ENCODE peak calls at places on chromosomes 6 and 20, in ten cellular contexts. B is psoas muscle; N is bronchial epithelial cell; R is GM10248; D is NCI-H460; V is SK-N-SH; W is CD8-positive, alpha-beta memory T cell; Z is activated effector memory CD4-positive, alpha-beta T cell treated with anti-CD3 and anti-CD28 coated beads, Interleukin-2, amount 50 U/mL, for 16 hours; O is endothelial cell; K is lung microvascular endothelial cell. T is an unnamed sample.

GRCh38 chr6:26224940-26225847 is 138.0 kb downstream of the HFE start:
- DNase-seq in B (peak), N (peak), R (no peak), D (no peak), V (peak), W (no peak), Z (no peak), O (no peak), K (peak), T (peak)

GRCh38 chr6:131948221-131948661 is 2.9 kb downstream of the CCN2 start:
- DNase-seq in B (no peak), N (no peak), R (no peak), D (no peak), V (no peak), W (no peak), Z (no peak), O (no peak), K (peak), T (no peak)

GRCh38 chr6:135901776-135902524 is 50.4 kb downstream of the PDE7B start:
- DNase-seq in B (no peak), N (peak), R (no peak), D (no peak), V (no peak), W (no peak), Z (no peak), O (no peak), K (peak), T (peak)

GRCh38 chr20:62691485-62691884 is 17.2 kb upstream of the NTSR1 start:
- DNase-seq in B (no peak), N (no peak), R (no peak), D (no peak), V (no peak), W (peak), Z (no peak), O (no peak), K (no peak), T (no peak)

GRCh38 chr6:9540534-9541126 is 874.2 kb downstream of the TFAP2A start:
- DNase-seq in B (no peak), N (peak), R (peak), D (peak), V (peak), W (no peak), Z (no peak), O (peak), K (peak), T (peak)

GRCh38 chr20:58402305-58402704 is 13.3 kb downstream of the VAPB start:
- DNase-seq in B (no peak), N (peak), R (no peak), D (no peak), V (no peak), W (no peak), Z (no peak), O (no peak), K (no peak), T (no peak)

GRCh38 chr20:16451970-16452369 is 121.3 kb downstream of the KIF16B start:
- DNase-seq in B (no peak), N (no peak), R (no peak), D (no peak), V (no peak), W (no peak), Z (no peak), O (no peak), K (no peak), T (no peak)

GRCh38 chr6:109315331-109316129 is 66.7 kb downstream of the CD164 start:
- DNase-seq in B (no peak), N (no peak), R (no peak), D (no peak), V (no peak), W (no peak), Z (no peak), O (no peak), K (no peak), T (no peak)

GRCh38 chr6:84618836-84619235 is 145.6 kb downstream of the TBX18 start:
- DNase-seq in B (no peak), N (peak), R (no peak), D (no peak), V (no peak), W (no peak), Z (no peak), O (no peak), K (peak), T (peak)

GRCh38 chr6:170578909-170579308 is 5.5 kb downstream of the PDCD2 start:
- DNase-seq in B (no peak), N (no peak), R (no peak), D (no peak), V (no peak), W (no peak), Z (no peak), O (no peak), K (no peak), T (no peak)

GRCh38 chr6:33627876-33628275 is 6.8 kb downstream of the ITPR3 start:
- DNase-seq in B (no peak), N (no peak), R (no peak), D (no peak), V (no peak), W (no peak), Z (no peak), O (no peak), K (no peak), T (peak)

GRCh38 chr20:62761058-62761758 is 35.1 kb upstream of the MRGBP start:
- DNase-seq in B (peak), N (no peak), R (no peak), D (no peak), V (no peak), W (no peak), Z (no peak), O (no peak), K (no peak), T (peak)

GRCh38 chr6:27651371-27651732 is 178.4 kb upstream of the ZNF184 start:
- DNase-seq in B (no peak), N (peak), R (no peak), D (no peak), V (no peak), W (no peak), Z (no peak), O (peak), K (peak), T (no peak)

T was measured in AG20443.